ENCODE peak calls at places on chromosomes 7 and 10, in four cellular contexts. M, N, X and B are unnamed samples.

GRCh38 chr10:63986536-63986935 is 465.3 kb downstream of the REEP3 start:
- DNase-seq in M (no peak), N (no peak), X (no peak), B (no peak)

GRCh38 chr10:98513704-98514103 is 67.0 kb upstream of the HPS1 start:
- DNase-seq in M (no peak), N (no peak), X (no peak), B (no peak)

GRCh38 chr7:36781011-36781738 is 56.9 kb upstream of the AOAH start:
- DNase-seq in M (no peak), N (no peak), X (no peak), B (no peak)

GRCh38 chr7:118657391-118658005 is 433.0 kb downstream of the ANKRD7 start:
- DNase-seq in M (peak; percentile 13), N (no peak), X (no peak), B (no peak)

GRCh38 chr7:114409750-114410149 is 4.9 kb upstream of the FOXP2 start:
- DNase-seq in M (no peak), N (peak; percentile 66), X (no peak), B (no peak)

GRCh38 chr10:92699193-92699517 is 9.4 kb downstream of the HHEX start:
- DNase-seq in M (no peak), N (no peak), X (no peak), B (no peak)

GRCh38 chr7:159092701-159093121 is 52.0 kb downstream of the VIPR2 start:
- DNase-seq in M (no peak), N (no peak), X (no peak), B (no peak)

GRCh38 chr10:125555743-125556142 is 127.2 kb downstream of the TEX36 start:
- DNase-seq in M (no peak), N (no peak), X (no peak), B (no peak)

GRCh38 chr7:33998487-33998886 is 93.1 kb downstream of the BMPER start:
- DNase-seq in M (no peak), N (no peak), X (no peak), B (no peak)

GRCh38 chr10:105963450-105963849 is 1201.1 kb downstream of the SORCS1 start:
- DNase-seq in M (no peak), N (no peak), X (no peak), B (no peak)

GRCh38 chr10:26931223-26931622 is 70.5 kb upstream of the ABI1 start:
- DNase-seq in M (no peak), N (no peak), X (peak; percentile 31), B (no peak)

GRCh38 chr10:16652154-16652553 is 130.5 kb upstream of the C1QL3 start:
- DNase-seq in M (no peak), N (peak; percentile 64), X (no peak), B (no peak)

GRCh38 chr7:2794836-2795636 is 49.1 kb downstream of the GNA12 start:
- DNase-seq in M (no peak), N (no peak), X (no peak), B (no peak)

GRCh38 chr7:621572-622285 is 102.1 kb upstream of the PDGFA start:
- DNase-seq in M (no peak), N (no peak), X (no peak), B (no peak)

GRCh38 chr7:88628363-88629085 is 131.0 kb upstream of the ZNF804B start:
- DNase-seq in M (peak; percentile 66), N (no peak), X (no peak), B (no peak)

GRCh38 chr7:6226194-6226799 is 46.1 kb downstream of the CYTH3 start:
- DNase-seq in M (no peak), N (peak; percentile 82), X (no peak), B (no peak)

GRCh38 chr7:153190452-153190851 is 430.9 kb downstream of the ACTR3B start:
- DNase-seq in M (no peak), N (no peak), X (peak; percentile 75), B (no peak)

GRCh38 chr7:101858437-101859385 is 41.3 kb downstream of the CUX1 start:
- DNase-seq in M (no peak), N (no peak), X (no peak), B (no peak)

GRCh38 chr7:101856488-101857357 is 39.3 kb downstream of the CUX1 start:
- DNase-seq in M (peak; percentile 95), N (peak; percentile 88), X (peak; percentile 97), B (peak; percentile 86)

GRCh38 chr7:101854084-101854865 is 36.8 kb downstream of the CUX1 start:
- DNase-seq in M (no peak), N (no peak), X (no peak), B (no peak)

GRCh38 chr7:101857358-101857794 is 40.0 kb downstream of the CUX1 start:
- DNase-seq in M (peak; percentile 40), N (no peak), X (peak; percentile 39), B (no peak)

GRCh38 chr7:101853684-101854083 is 36.3 kb downstream of the CUX1 start:
- DNase-seq in M (no peak), N (no peak), X (no peak), B (no peak)
- H3K4me3 ChIP-seq in M (no peak overlapping the region), N (no peak overlapping the region), X (no peak overlapping the region), B (no peak overlapping the region)

GRCh38 chr10:99916776-99917175 is 93.0 kb downstream of the DNMBP start:
- DNase-seq in M (no peak), N (no peak), X (no peak), B (no peak)

GRCh38 chr10:99912057-99912456 is 97.7 kb downstream of the DNMBP start:
- DNase-seq in M (no peak), N (no peak), X (no peak), B (no peak)

GRCh38 chr10:99915414-99915813 is 94.3 kb downstream of the DNMBP start:
- DNase-seq in M (no peak), N (no peak), X (no peak), B (no peak)

GRCh38 chr10:99914236-99914635 is 95.5 kb downstream of the DNMBP start:
- DNase-seq in M (no peak), N (no peak), X (no peak), B (peak; percentile 25)

DNA sequence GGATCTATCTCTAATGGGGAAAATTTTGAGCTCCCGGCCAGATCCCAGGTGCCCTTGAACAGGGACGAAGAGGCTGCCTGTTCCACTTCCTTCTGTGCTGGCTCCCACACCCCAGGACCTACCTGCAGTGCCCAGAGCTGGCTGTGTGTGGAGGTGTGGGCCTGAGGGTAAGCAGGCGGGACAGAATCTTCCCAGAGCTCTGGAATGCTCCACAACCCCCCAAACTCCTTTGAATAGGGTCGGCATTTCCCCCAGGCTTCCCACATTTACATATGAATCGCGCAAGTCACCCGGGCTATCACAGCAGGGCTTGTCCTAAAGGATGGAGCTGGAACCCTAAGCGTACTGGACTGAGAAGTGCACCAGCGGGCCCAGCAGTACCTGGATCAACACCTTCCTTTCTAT is 95.9 kb downstream of the DNMBP start:
- DNase-seq in M (no peak), N (no peak), X (no peak), B (peak; percentile 44)
- H3K27ac ChIP-seq in M (no peak overlapping the region), N (no peak overlapping the region), X (no peak overlapping the region), B (peak overlapping the region; percentile 12)

DNA sequence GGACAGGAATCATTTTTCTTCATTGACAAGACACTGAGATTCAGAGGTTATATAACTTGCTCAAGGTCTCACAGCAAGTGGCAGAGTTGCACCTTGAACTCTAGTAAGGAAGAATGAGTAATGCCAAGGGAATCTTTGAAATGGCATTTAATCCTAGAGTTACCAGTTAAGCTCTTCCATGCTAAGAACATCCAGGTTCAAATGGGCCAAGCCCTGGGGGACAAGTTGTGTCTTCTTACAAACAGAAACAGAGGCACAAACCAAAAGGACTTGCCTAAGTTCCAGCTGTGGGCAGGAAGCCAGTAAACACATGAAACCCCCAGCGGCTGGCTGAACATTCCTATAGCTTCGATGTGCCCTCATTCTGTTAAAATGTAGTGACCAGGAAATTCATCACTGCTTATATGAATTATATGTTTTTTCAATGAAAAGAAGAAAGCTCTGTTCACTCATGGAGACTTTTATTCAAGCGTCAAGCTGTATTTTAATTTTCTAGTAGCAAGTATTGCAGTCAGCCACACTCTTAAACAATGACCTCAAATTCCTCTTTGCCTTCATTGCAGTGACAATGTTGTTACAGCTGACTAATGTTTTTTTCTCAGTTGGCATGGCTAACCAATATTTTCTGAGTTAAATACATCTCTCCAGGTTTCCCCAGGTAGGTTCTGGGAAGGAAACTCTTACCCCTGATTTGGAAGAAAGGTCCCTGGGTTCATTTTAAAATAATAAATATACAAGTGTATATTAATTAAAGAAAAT is 241.4 kb downstream of the WDR11 start:
- DNase-seq in M (no peak), N (no peak), X (no peak), B (no peak)
- TF ChIP-seq FOS in M (no peak), N (no peak), X (no peak), B (no peak)

GRCh38 chr7:78041409-78041808 is 242.8 kb downstream of the PHTF2 start:
- DNase-seq in M (no peak), N (no peak), X (no peak), B (no peak)
- H3K4me3 ChIP-seq in M (no peak overlapping the region), N (no peak overlapping the region), X (no peak overlapping the region), B (no peak overlapping the region)